ENCODE peak calls at places on chromosomes 7 and 10, in seven cellular contexts. L, E, V, Z, P, W and O are unnamed samples.

GRCh38 chr10:106189254-106189653 is 975.3 kb downstream of the SORCS1 start:
- DNase-seq in L (peak; percentile 44), E (peak; percentile 33), V (no peak), Z (no peak), P (peak; percentile 5), W (no peak), O (peak; percentile 7)

GRCh38 chr7:141133646-141134045 is 59.8 kb downstream of the TMEM178B start:
- DNase-seq in L (peak; percentile 10), E (no peak), V (no peak), Z (no peak), P (no peak), W (no peak), O (no peak)

GRCh38 chr10:118243907-118244306 is 98.2 kb downstream of the FAM204A start:
- DNase-seq in L (no peak), E (no peak), V (no peak), Z (no peak), P (no peak), W (no peak), O (no peak)

GRCh38 chr7:105088456-105088855 is 74.5 kb downstream of the KMT2E start:
- DNase-seq in L (no peak), E (no peak), V (no peak), Z (no peak), P (no peak), W (no peak), O (no peak)

GRCh38 chr7:155251831-155252230 is 45.8 kb upstream of the INSIG1 start:
- DNase-seq in L (no peak), E (no peak), V (no peak), Z (no peak), P (no peak), W (no peak), O (no peak)

GRCh38 chr10:14414901-14415300 is 84.2 kb upstream of the FRMD4A start:
- DNase-seq in L (peak; percentile 21), E (no peak), V (no peak), Z (no peak), P (no peak), W (no peak), O (no peak)

GRCh38 chr10:124717911-124718734 is 26.1 kb downstream of the FAM53B start:
- DNase-seq in L (no peak), E (no peak), V (no peak), Z (peak; percentile 80), P (no peak), W (no peak), O (no peak)

GRCh38 chr7:131893627-131894345 is 337.4 kb upstream of the PODXL start:
- DNase-seq in L (no peak), E (no peak), V (no peak), Z (no peak), P (no peak), W (no peak), O (no peak)

GRCh38 chr7:129615018-129615417 is 3.5 kb downstream of the NRF1 start:
- DNase-seq in L (peak; percentile 21), E (no peak), V (no peak), Z (peak; percentile 39), P (peak; percentile 68), W (no peak), O (no peak)

GRCh38 chr10:130351466-130352290 is 215.5 kb downstream of the GLRX3 start:
- DNase-seq in L (no peak), E (no peak), V (no peak), Z (no peak), P (no peak), W (no peak), O (no peak)

GRCh38 chr7:3670898-3671297 is 369.8 kb downstream of the SDK1 start:
- DNase-seq in L (no peak), E (no peak), V (no peak), Z (no peak), P (no peak), W (no peak), O (no peak)

GRCh38 chr7:133150760-133151159 is 68.9 kb upstream of the CHCHD3 start:
- DNase-seq in L (no peak), E (no peak), V (no peak), Z (no peak), P (no peak), W (no peak), O (no peak)

GRCh38 chr7:51226042-51226755 is 90.4 kb downstream of the COBL start:
- DNase-seq in L (peak; percentile 21), E (no peak), V (no peak), Z (no peak), P (no peak), W (no peak), O (no peak)

GRCh38 chr7:93178213-93178612 is 30.0 kb upstream of the SAMD9L start:
- DNase-seq in L (peak; percentile 24), E (peak; percentile 5), V (no peak), Z (no peak), P (no peak), W (no peak), O (no peak)

GRCh38 chr7:38199782-38200181 is 21.7 kb downstream of the STARD3NL start:
- DNase-seq in L (no peak), E (no peak), V (no peak), Z (no peak), P (no peak), W (no peak), O (no peak)

GRCh38 chr7:68511281-68511680 is 1087.0 kb upstream of the AUTS2 start:
- DNase-seq in L (no peak), E (no peak), V (no peak), Z (no peak), P (no peak), W (no peak), O (no peak)

GRCh38 chr7:28088032-28088431 is 92.6 kb downstream of the JAZF1 start:
- DNase-seq in L (peak; percentile 45), E (no peak), V (no peak), Z (no peak), P (no peak), W (no peak), O (no peak)

GRCh38 chr7:34523233-34523918 is 134.6 kb upstream of the NPSR1 start:
- DNase-seq in L (peak; percentile 1), E (peak; percentile 7), V (no peak), Z (no peak), P (no peak), W (no peak), O (no peak)

GRCh38 chr10:38038107-38038931 is 27.8 kb downstream of the ZNF33A start:
- DNase-seq in L (no peak), E (no peak), V (no peak), Z (peak; percentile 45), P (no peak), W (no peak), O (no peak)

GRCh38 chr10:847868-848267 is 83.6 kb downstream of the LARP4B start:
- DNase-seq in L (no peak), E (peak; percentile 16), V (no peak), Z (no peak), P (peak; percentile 5), W (no peak), O (no peak)

GRCh38 chr7:36598056-36598675 is 126.1 kb downstream of the AOAH start:
- DNase-seq in L (no peak), E (no peak), V (no peak), Z (no peak), P (no peak), W (no peak), O (no peak)

GRCh38 chr7:47336178-47337020 is 245.5 kb downstream of the TNS3 start:
- DNase-seq in L (peak; percentile 67), E (no peak), V (peak; percentile 75), Z (no peak), P (no peak), W (no peak), O (no peak)

GRCh38 chr7:69564454-69565417 is 33.5 kb upstream of the AUTS2 start:
- DNase-seq in L (peak; percentile 81), E (no peak), V (peak; percentile 72), Z (peak; percentile 38), P (peak; percentile 2), W (no peak), O (peak; percentile 5)

DNA sequence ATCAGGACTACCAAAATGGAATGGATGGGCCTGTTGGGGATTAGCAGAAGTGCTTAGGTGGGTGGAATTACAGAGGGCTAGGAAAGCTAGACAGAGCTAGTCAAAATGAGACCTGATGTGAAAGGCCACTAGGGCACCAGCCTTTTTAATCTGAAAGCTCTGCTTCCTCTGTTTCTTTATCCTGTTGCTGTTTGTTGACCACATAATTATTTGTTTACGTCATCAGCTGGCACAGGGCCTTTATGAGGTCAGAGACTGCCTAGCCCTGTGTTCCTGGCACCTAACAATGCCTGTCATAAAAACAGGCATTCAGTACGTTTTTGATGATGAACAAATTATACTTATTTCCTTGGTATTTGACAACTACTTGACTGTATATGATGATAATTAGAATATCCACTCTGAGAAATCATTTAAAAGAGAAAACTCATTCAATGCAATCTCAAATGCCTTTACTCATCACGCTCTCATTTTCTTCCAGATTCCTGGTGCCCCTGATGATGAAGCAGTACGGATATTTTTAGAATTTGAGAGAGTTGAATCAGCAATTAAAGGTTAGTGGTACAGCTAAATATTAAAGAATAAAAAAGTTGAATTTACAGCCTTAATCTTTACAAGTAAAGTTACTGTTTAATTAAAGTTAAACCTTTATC is 26.1 kb downstream of the RBM17 start:
- DNase-seq in L (peak; percentile 93), E (peak; percentile 46), V (no peak), Z (no peak), P (no peak), W (no peak), O (peak; percentile 50)
- TF ChIP-seq CTCF in L (peak; percentile 20), E (no peak), V (no peak), Z (no peak), P (no peak), W (no peak), O (no peak)

GRCh38 chr10:18185621-18186020 is 45.4 kb downstream of the CACNB2 start:
- DNase-seq in L (no peak), E (no peak), V (no peak), Z (no peak), P (no peak), W (no peak), O (no peak)

GRCh38 chr10:18195060-18195799 is 55.0 kb downstream of the CACNB2 start:
- DNase-seq in L (peak; percentile 41), E (no peak), V (peak; percentile 74), Z (no peak), P (no peak), W (no peak), O (peak; percentile 7)

GRCh38 chr10:18190840-18191239 is 50.6 kb downstream of the CACNB2 start:
- DNase-seq in L (no peak), E (no peak), V (no peak), Z (no peak), P (no peak), W (no peak), O (no peak)
- H3K4me3 ChIP-seq in L (no peak overlapping the region), E (no peak overlapping the region), V (no peak overlapping the region), Z (no peak overlapping the region), P (no peak overlapping the region), W (no peak overlapping the region), O (no peak overlapping the region)

DNA sequence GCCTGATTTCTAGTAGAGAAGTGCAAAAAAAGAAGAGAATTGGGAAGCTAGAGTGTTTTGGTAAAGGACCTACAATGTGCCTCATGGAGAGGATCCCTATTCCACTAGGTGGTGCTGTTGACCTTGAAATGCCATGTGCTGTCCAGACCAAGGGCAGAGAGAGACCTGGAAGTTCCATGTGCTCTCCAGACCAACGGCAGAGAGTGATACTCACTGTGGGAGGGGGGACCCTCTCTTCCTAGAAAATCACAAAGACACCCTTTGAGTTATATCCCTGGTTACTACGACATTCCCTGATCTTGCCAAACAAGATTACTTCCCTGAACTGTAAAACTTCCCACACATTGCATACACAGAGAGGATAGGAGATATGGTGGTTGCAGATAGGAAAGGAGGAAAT is 212.7 kb upstream of the ZNF804B start:
- DNase-seq in L (peak; percentile 39), E (peak; percentile 54), V (no peak), Z (no peak), P (peak; percentile 58), W (peak; percentile 24), O (peak; percentile 0)
- TF ChIP-seq CTCF in L (peak; percentile 50), E (peak; percentile 47), V (peak; percentile 34), Z (peak; percentile 64), P (peak; percentile 89), W (peak; percentile 28), O (no peak)

GRCh38 chr10:78489034-78489433 is 455.4 kb downstream of the RPS24 start:
- DNase-seq in L (no peak), E (no peak), V (no peak), Z (no peak), P (no peak), W (no peak), O (no peak)
- H3K4me3 ChIP-seq in L (no peak overlapping the region), E (no peak overlapping the region), V (no peak overlapping the region), Z (no peak overlapping the region), P (no peak overlapping the region), W (no peak overlapping the region), O (no peak overlapping the region)